ENCODE peak calls at places on chromosome 1, in four cellular contexts. A is H9, Q is trophoblast cell, Z is H1. X is an unnamed sample.

GRCh38 chr1:113542221-113542701 is 151.9 kb downstream of the MAGI3 start:
- DNase-seq in Q (peak; percentile 49), Z (no peak), A (no peak), X (no peak)

GRCh38 chr1:29858646-29859045 is 622.3 kb downstream of the PTPRU start:
- DNase-seq in A (no peak), Z (no peak), Q (no peak), X (no peak)

GRCh38 chr1:183739082-183739481 is 65.8 kb upstream of the RGL1 start:
- DNase-seq in Q (no peak), Z (no peak), A (no peak), X (no peak)

GRCh38 chr1:27632387-27633297 is 2.3 kb downstream of the FGR start:
- DNase-seq in Z (no peak), Q (no peak), A (no peak), X (no peak)

GRCh38 chr1:9359898-9360297 is 67.2 kb downstream of the SPSB1 start:
- DNase-seq in A (no peak), Q (no peak), Z (no peak), X (no peak)

GRCh38 chr1:39288735-39289465 is 84.4 kb downstream of the MACF1 start:
- DNase-seq in Q (no peak), A (no peak), Z (no peak), X (no peak)

GRCh38 chr1:15031251-15031930 is 122.2 kb upstream of the TMEM51 start:
- DNase-seq in Q (no peak), A (no peak), Z (no peak), X (no peak)

GRCh38 chr1:169943963-169944526 is 50.3 kb upstream of the SCYL3 start:
- DNase-seq in Q (no peak), Z (no peak), A (no peak), X (no peak)

GRCh38 chr1:107935396-107936064 is 29.4 kb downstream of the VAV3 start:
- DNase-seq in A (no peak), Z (no peak), Q (no peak), X (no peak)

GRCh38 chr1:207981976-207982375 is 71.1 kb upstream of the CD34 start:
- DNase-seq in Z (no peak), Q (peak; percentile 9), A (peak; percentile 78), X (no peak)

GRCh38 chr1:231695439-231696255 is 69.1 kb downstream of the DISC1 start:
- DNase-seq in A (no peak), Q (no peak), Z (no peak), X (no peak)

DNA sequence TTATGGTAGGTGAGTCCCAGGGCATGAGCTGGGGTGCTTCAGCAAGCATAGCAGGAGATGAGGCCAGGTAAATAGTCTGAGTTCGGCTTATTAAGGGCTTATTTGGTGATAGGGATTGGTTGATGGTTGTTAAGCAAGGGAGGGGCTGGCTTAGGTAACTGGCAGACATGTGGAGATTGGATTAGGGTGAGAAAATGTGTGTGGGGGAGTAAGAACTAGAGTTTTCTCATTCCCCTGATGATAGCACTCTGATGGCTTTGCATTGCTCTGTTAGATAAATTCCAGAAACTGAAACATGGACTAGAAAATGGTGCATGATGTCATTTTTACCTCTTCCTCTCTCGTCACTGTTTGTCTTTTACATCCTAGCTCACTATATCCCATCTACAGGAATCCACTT is 53.6 kb downstream of the FGGY start:
- DNase-seq in A (no peak), Z (no peak), Q (no peak), X (no peak)
- H2BK12ac ChIP-seq in A (no peak overlapping the region), Z (no peak overlapping the region), Q (no peak overlapping the region), X (no peak overlapping the region)

DNA sequence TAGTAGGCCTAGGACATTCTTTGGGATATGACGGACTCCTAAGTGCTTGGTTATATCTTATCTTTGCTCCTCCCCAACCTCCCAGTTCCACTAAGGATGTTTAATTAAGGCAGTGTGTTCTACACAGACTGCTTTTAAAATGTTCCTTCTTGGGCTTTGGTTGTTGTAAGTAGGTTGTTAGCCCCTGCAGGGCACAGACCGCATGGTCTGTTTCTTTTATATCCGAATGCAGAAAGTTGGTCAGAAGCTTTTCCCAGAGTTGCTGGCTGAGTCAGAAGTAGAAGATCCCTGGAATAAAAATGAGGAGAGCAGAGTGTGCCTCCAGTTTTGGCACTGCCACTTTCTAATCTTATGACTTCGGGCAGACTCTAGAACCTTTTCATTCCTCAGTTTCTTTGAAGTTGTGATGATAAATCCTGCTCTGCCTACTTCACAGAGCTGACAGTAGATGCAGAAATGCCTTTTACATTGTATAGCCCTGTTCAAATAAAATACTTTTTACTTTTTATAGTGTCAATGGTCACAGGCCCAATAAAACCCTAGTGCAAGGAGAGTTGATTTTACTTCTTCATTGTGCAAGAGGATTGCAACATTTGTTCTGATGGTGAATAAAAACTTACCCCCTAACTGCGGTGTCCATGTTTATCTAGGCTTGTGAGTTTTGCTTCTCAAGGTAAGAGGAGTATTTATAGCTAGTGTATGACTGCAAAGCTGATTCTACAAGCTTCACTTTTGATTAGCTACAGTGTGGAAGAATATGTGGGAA is 18.4 kb downstream of the FMN2 start:
- DNase-seq in Z (no peak), Q (no peak), A (no peak), X (no peak)
- H2BK5ac ChIP-seq in Z (no peak overlapping the region), Q (no peak overlapping the region), A (no peak overlapping the region), X (no peak overlapping the region)

DNA sequence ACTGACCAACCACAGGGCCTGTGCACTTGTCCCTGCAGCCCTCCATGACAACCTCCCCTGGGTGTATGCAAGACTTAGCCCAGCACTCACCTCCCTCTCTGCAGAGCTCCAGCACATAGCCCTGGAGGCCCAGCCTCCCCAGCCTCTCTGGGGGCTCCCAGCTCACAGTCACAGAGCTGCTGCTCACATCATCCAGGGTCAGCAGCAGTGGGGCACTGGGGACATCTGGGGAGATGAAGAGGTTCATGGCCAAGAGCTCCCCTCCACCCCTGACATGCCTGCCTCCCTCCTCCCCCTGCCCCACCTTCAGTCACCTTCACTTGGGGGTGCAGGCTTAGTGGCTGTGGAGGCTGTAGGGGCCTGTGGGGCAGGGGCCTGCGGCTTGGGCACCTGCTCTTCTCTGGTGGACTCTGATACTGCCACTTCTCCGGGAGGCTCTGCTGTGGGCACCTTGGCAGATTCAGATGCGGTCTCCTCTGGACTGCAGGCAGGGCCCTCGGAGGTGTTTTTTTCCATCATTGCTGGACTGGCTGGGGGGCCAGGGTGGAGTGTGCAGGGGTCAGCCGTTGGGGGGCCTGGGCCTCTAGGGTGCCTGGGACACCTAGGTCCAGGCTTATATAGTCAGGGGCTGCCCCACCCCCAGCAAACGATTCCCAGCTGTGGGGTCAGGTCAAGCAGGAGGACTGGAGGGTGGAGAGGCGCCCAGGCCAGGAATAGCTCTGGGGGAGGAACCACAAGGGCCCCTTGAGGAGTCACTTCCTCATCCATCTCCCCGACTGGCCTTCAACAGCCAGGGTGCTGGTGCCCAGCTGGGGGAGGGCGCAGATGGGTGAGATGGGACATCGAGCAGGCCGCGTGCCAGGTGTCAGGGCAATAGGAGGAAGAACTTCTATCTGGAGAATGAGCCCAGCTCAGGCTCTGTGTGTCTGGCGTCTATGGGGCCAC is at the start of gene MYBPH:
- DNase-seq in Z (no peak), Q (no peak), A (no peak), X (no peak)
- H2BK12ac ChIP-seq in Z (no peak within 1 kb of the TSS), Q (no peak within 1 kb of the TSS), A (no peak within 1 kb of the TSS), X (no peak within 1 kb of the TSS)

DNA sequence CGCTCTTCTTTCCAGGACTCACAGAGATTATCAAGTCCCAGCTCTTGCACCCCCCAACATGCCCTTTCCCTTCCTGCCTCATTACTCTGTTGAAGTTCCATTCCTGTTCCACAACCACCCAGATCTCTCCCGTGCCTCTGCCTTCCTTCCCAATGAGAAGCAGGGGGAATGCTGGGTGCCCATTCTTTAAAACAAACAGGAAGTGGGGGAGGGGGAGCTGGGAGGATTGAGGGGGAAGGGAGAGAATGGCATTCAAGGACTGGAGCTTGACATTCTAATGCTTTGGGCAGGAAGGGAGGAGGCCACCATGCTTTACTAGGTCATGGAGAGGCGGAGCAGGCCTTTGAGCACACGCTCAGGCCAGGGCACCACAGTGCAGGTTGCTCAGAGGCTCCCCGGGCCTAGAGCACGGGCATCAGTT is 150.3 kb upstream of the IRF2BP2 start:
- DNase-seq in Z (no peak), A (peak; percentile 68), Q (no peak), X (no peak)
- H2BK5ac ChIP-seq in Z (peak overlapping the region; percentile 69), A (no peak overlapping the region), Q (peak overlapping the region; percentile 3), X (no peak overlapping the region)

DNA sequence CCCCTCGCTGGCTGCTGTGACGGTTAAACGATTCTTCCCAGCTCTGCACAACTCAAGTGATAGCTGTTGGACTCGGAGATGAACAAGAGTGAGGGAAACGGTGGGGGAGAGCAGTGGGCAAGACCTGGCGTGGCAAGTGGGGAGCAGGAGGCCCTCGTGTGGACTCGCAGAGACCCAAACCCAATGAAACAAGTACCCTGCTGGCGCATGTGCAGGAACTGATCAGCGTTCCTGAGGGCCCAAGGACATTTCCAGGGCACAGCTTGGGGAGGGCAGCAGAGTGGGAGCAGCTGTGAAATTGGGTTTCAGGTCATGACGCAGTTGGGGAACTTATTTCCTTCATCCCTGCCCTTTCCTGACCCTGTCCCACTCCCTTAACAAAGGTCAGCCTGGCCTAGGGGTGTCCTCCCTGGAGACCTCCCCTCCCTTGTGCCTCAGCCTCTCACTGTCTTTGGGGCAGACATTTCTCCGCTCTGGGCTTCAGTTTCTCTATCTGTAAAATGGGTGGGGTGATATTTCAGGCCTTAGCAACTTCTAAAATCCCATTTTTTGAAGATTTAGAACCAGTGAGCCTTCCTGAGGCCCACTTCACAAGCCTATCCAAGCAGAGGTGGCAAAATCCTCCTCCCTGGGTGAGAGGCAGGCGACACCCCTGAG is 27.9 kb upstream of the ECE1 start:
- DNase-seq in Z (no peak), Q (no peak), A (no peak), X (no peak)
- H2BK12ac ChIP-seq in Z (peak overlapping the region; percentile 35), Q (peak overlapping the region; percentile 26), A (no peak overlapping the region), X (peak overlapping the region; percentile 34)

GRCh38 chr1:11025618-11026017 is 13.2 kb downstream of the TARDBP start:
- DNase-seq in Q (no peak), A (no peak), Z (no peak), X (no peak)

GRCh38 chr1:11026903-11027302 is 14.4 kb downstream of the TARDBP start:
- DNase-seq in Q (no peak), A (no peak), Z (no peak), X (no peak)

GRCh38 chr1:11027316-11027715 is 14.9 kb downstream of the TARDBP start:
- DNase-seq in Q (no peak), Z (no peak), A (no peak), X (no peak)

GRCh38 chr1:11024545-11024944 is 12.1 kb downstream of the TARDBP start:
- DNase-seq in A (no peak), Z (no peak), Q (peak; percentile 29), X (no peak)

GRCh38 chr1:11026052-11026451 is 13.6 kb downstream of the TARDBP start:
- DNase-seq in A (no peak), Q (no peak), Z (no peak), X (no peak)
- H2BK5ac ChIP-seq in A (no peak overlapping the region), Q (no peak overlapping the region), Z (no peak overlapping the region), X (no peak overlapping the region)

GRCh38 chr1:48495911-48496310 is 23.9 kb upstream of the SPATA6 start:
- DNase-seq in Z (no peak), Q (no peak), A (no peak), X (no peak)

GRCh38 chr1:48493031-48493430 is 21.0 kb upstream of the SPATA6 start:
- DNase-seq in Q (no peak), Z (no peak), A (no peak), X (no peak)

GRCh38 chr1:48495166-48495565 is 23.2 kb upstream of the SPATA6 start:
- DNase-seq in Q (no peak), A (no peak), Z (no peak), X (no peak)

GRCh38 chr1:48492392-48492791 is 20.4 kb upstream of the SPATA6 start:
- DNase-seq in A (no peak), Z (no peak), Q (no peak), X (no peak)

GRCh38 chr1:48493970-48494769 is 22.2 kb upstream of the SPATA6 start:
- DNase-seq in Q (no peak), Z (no peak), A (no peak), X (no peak)
- H2BK12ac ChIP-seq in Q (no peak overlapping the region), Z (peak overlapping the region; percentile 86), A (no peak overlapping the region), X (no peak overlapping the region)

X was measured in neuronal stem cell.